ENCODE peak calls at places on chromosome 9, in seven cellular contexts. E, I, D, V, N, R and U are unnamed samples.

GRCh38 chr9:77015291-77016048 is 4.0 kb upstream of the FOXB2 start:
- DNase-seq in I (no peak), E (no peak), N (no peak), D (no peak), V (no peak), R (no peak), U (no peak)

GRCh38 chr9:117325789-117326185 is 89.1 kb downstream of the ASTN2 start:
- DNase-seq in N (no peak), V (no peak), I (no peak), D (no peak), E (no peak), R (no peak), U (no peak)

GRCh38 chr9:20320921-20321320 is 301.4 kb downstream of the MLLT3 start:
- DNase-seq in D (no peak), R (no peak), N (no peak), V (no peak), E (no peak), I (no peak), U (no peak)

GRCh38 chr9:71984388-71985069 is 73.1 kb downstream of the C9orf85 start:
- DNase-seq in R (no peak), V (no peak), D (no peak), I (peak), N (no peak), E (peak), U (peak)

GRCh38 chr9:135536166-135536565 is 9.8 kb upstream of the OBP2A start:
- DNase-seq in D (no peak), R (no peak), E (peak), I (peak), V (no peak), N (no peak), U (no peak)

GRCh38 chr9:135575995-135576631 is 14.6 kb downstream of the PAEP start:
- DNase-seq in R (no peak), D (no peak), E (no peak), N (no peak), I (no peak), V (no peak), U (no peak)

GRCh38 chr9:75889577-75889976 is 896 bp upstream of the PCSK5 start:
- DNase-seq in I (no peak), D (no peak), E (no peak), V (peak), R (no peak), N (no peak), U (peak)

GRCh38 chr9:71680189-71680983 is 87.9 kb downstream of the CEMIP2 start:
- DNase-seq in I (no peak), E (no peak), N (no peak), D (peak), R (no peak), V (no peak), U (no peak)

GRCh38 chr9:35114921-35115341 is 731 bp downstream of the ATOSB start:
- DNase-seq in D (no peak), N (no peak), R (no peak), V (no peak), I (no peak), E (peak), U (peak)

GRCh38 chr9:88053888-88054501 is 79.7 kb upstream of the CDK20 start:
- DNase-seq in N (no peak), I (no peak), R (no peak), E (no peak), V (no peak), D (no peak), U (no peak)

GRCh38 chr9:124941689-124942561 is 1.0 kb upstream of the GOLGA1 start:
- DNase-seq in V (peak), I (peak), E (no peak), N (peak), R (no peak), D (peak), U (peak)

GRCh38 chr9:97808972-97809371 is 44.1 kb upstream of the FOXE1 start:
- DNase-seq in R (no peak), I (no peak), N (no peak), E (no peak), V (no peak), D (no peak), U (no peak)

GRCh38 chr9:89978185-89978584 is 373.4 kb downstream of the GADD45G start:
- DNase-seq in I (no peak), E (no peak), D (no peak), V (no peak), N (peak), R (no peak), U (no peak)

GRCh38 chr9:68780735-68781134 is 75.7 kb downstream of the PIP5K1B start:
- DNase-seq in V (no peak), I (no peak), D (no peak), N (no peak), R (no peak), E (no peak), U (no peak)

GRCh38 chr9:68887232-68887631 is 126.7 kb downstream of the PRKACG start:
- DNase-seq in I (no peak), D (no peak), V (no peak), N (no peak), E (no peak), R (no peak), U (no peak)

GRCh38 chr9:106886111-106887046 is 23.4 kb downstream of the ZNF462 start:
- DNase-seq in R (no peak), N (no peak), I (no peak), V (no peak), D (no peak), E (no peak), U (no peak)

GRCh38 chr9:115234094-115234493 is 116.1 kb upstream of the TNC start:
- DNase-seq in V (no peak), E (peak), N (no peak), R (no peak), D (peak), I (peak), U (no peak)

GRCh38 chr9:97904725-97905124 is 17.6 kb downstream of the TRMO start:
- DNase-seq in R (no peak), V (no peak), D (no peak), E (no peak), N (no peak), I (no peak), U (no peak)

GRCh38 chr9:70466976-70467551 is 52.6 kb upstream of the KLF9 start:
- DNase-seq in I (peak), V (no peak), E (no peak), N (no peak), R (no peak), D (no peak), U (no peak)

GRCh38 chr9:122130837-122131236 is 28.7 kb downstream of the NDUFA8 start:
- DNase-seq in E (no peak), I (no peak), R (no peak), N (no peak), D (no peak), V (no peak), U (no peak)

GRCh38 chr9:90985631-90986030 is 184.0 kb downstream of the SYK start:
- DNase-seq in R (no peak), N (no peak), E (no peak), D (no peak), I (no peak), V (no peak), U (no peak)